ENCODE peak calls at places on chromosomes 7 and 10, in six cellular contexts. C, W, Q, G, K and P are unnamed samples.

GRCh38 chr7:98935811-98936210 is 57.5 kb downstream of the TRRAP start:
- DNase-seq in C (no peak), Q (no peak), G (no peak), W (no peak), K (no peak), P (no peak)

GRCh38 chr10:19488592-19489280 is 327.5 kb upstream of the PLXDC2 start:
- DNase-seq in W (no peak), G (peak), Q (peak), K (no peak), C (no peak), P (peak)

GRCh38 chr7:106031271-106032029 is 68.4 kb downstream of the CDHR3 start:
- DNase-seq in K (peak), C (no peak), G (no peak), Q (no peak), W (no peak), P (no peak)

GRCh38 chr7:158460665-158461064 is 127.0 kb downstream of the PTPRN2 start:
- DNase-seq in W (no peak), Q (no peak), K (no peak), C (no peak), G (no peak), P (no peak)

GRCh38 chr10:132198381-132199181 is 11.8 kb downstream of the DPYSL4 start:
- DNase-seq in C (no peak), K (no peak), W (no peak), Q (no peak), G (no peak), P (no peak)

GRCh38 chr10:131650771-131651673 is 249.8 kb upstream of the PPP2R2D start:
- DNase-seq in G (no peak), Q (no peak), K (no peak), C (no peak), W (no peak), P (no peak)

GRCh38 chr10:19929466-19930140 is 113.4 kb downstream of the PLXDC2 start:
- DNase-seq in W (no peak), C (peak), G (no peak), Q (no peak), K (no peak), P (no peak)

GRCh38 chr10:70589762-70590662 is 12.5 kb downstream of the PRF1 start:
- DNase-seq in K (no peak), Q (no peak), G (no peak), W (no peak), C (no peak), P (no peak)

GRCh38 chr10:98419456-98420261 is 4.7 kb upstream of the PYROXD2 start:
- DNase-seq in Q (no peak), C (no peak), K (no peak), W (no peak), G (no peak), P (no peak)

GRCh38 chr7:2573747-2574146 is 15.0 kb downstream of the IQCE start:
- DNase-seq in G (no peak), K (no peak), C (no peak), W (no peak), Q (no peak), P (no peak)

GRCh38 chr7:11212816-11213215 is 239.1 kb downstream of the PHF14 start:
- DNase-seq in C (no peak), Q (no peak), G (no peak), K (no peak), W (no peak), P (no peak)

GRCh38 chr7:101159696-101160674 is 5.4 kb downstream of the VGF start:
- DNase-seq in Q (no peak), C (no peak), W (no peak), G (no peak), K (no peak), P (no peak)